ENCODE peak calls at places on chromosomes 2 and 18, in six cellular contexts. L is PC-9, O is left lung, Y is WERI-Rb-1, N is BJ, B is neural progenitor cell. S is an unnamed sample.

GRCh38 chr2:240786871-240787311 is 33.1 kb downstream of the KIF1A start:
- DNase-seq in N (no peak), B (no peak), Y (no peak), O (peak; percentile 65), L (no peak), S (no peak)

GRCh38 chr2:200765139-200765951 is 46.4 kb upstream of the BZW1 start:
- DNase-seq in B (no peak), L (peak; percentile 55), N (peak; percentile 91), Y (no peak), O (no peak), S (peak; percentile 73)

GRCh38 chr2:173353556-173353955 is 1.1 kb upstream of the CDCA7 start:
- DNase-seq in N (no peak), L (no peak), B (peak; percentile 12), Y (no peak), O (no peak), S (no peak)

GRCh38 chr18:3526421-3527354 is 76.7 kb downstream of the TGIF1 start:
- DNase-seq in O (no peak), L (no peak), B (peak; percentile 65), Y (peak; percentile 62), N (no peak), S (no peak)

GRCh38 chr2:76275788-76276187 is 565.1 kb upstream of the GCFC2 start:
- DNase-seq in N (no peak), L (no peak), B (no peak), Y (no peak), O (no peak), S (no peak)

GRCh38 chr2:84904717-84905174 is 710 bp upstream of the TMSB10 start:
- DNase-seq in O (peak; percentile 87), L (no peak), Y (peak; percentile 67), N (no peak), B (peak; percentile 83), S (no peak)

GRCh38 chr2:227876536-227876882 is 5.1 kb downstream of the DAW1 start:
- DNase-seq in Y (no peak), L (no peak), N (no peak), O (no peak), B (no peak), S (no peak)

GRCh38 chr2:238843476-238843875 is 4.4 kb upstream of the TWIST2 start:
- DNase-seq in O (no peak), Y (no peak), B (no peak), L (no peak), N (no peak), S (no peak)

GRCh38 chr2:61210332-61210981 is 48.5 kb downstream of the C2orf74 start:
- DNase-seq in B (no peak), N (peak; percentile 64), O (no peak), L (no peak), Y (no peak), S (no peak)

GRCh38 chr2:172288603-172289002 is 138.8 kb upstream of the ITGA6 start:
- DNase-seq in O (no peak), B (no peak), Y (no peak), N (no peak), L (peak; percentile 53), S (peak; percentile 42)

GRCh38 chr2:262117-262516 is 1.7 kb downstream of the SH3YL1 start:
- DNase-seq in L (no peak), Y (no peak), B (no peak), O (no peak), N (no peak), S (no peak)
- TF ChIP-seq CTCF in L (no peak), Y (no peak), B (no peak), O (no peak), N (no peak), S (no peak)

DNA sequence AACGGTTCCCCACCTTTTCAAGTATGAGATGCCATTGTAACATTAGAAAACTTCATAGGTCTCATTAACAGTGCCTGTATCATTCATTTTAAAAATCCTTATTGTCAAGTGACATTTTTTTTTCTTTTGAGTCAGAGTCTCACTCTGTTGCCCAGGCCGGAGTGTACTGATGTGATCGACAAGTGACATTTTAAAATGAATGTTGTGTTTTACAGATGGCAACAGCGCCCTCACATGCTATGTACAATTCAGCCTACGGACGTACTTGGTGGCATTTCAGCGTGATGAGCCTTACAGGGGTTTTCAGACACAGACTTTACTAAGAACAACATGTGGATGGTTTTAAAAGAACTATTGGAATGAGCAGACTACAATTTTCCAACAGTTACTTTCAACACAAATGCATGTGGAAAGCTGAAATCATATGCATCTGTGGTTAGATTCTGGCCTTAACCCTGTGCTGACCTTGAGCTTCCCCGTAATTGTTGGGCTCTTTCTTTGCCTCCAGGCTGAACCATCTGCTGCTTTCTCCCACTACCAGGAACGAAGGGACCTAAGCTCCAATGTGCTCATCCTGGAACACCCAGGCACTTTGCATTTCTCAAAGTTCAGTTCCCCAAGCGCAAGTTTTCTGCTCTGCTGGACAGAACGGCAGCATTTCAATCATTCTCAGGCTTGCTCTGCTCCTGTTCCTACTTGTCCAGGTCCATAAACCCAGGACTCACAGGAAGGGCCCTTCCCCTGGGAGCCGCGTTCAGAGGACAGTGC is 119.9 kb upstream of the NDUFV2 start:
- DNase-seq in L (peak; percentile 59), O (no peak), B (peak; percentile 69), N (peak; percentile 93), Y (peak; percentile 68), S (peak; percentile 77)
- TF ChIP-seq CTCF in L (peak; percentile 68), O (peak; percentile 21), B (peak; percentile 61), N (peak; percentile 55), Y (peak; percentile 62), S (peak; percentile 39)

GRCh38 chr2:105961599-105962146 is 217.0 kb downstream of the NCK2 start:
- DNase-seq in Y (no peak), O (no peak), L (no peak), B (no peak), N (no peak), S (no peak)
- TF ChIP-seq CTCF in Y (no peak), O (no peak), L (no peak), B (no peak), N (no peak), S (no peak)

DNA sequence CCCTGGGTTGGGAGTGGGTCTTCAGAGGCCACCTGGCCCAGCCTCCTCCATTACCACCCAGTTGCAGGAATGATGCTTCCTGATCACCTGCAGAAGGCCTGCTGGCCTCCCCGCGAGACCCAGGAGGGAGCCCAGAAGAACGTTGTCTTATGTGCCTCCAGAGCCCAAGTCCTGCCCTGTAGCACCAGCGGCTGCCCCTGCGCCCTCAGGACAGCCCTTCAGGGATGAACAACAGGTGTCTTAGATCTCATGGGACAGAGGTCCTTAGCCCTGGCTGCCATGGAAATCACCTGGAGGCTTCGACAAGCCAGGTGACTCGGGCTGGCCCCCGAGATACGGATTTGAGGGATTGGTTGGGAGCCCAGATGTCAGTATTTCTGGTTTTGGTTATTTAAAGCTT is 278.8 kb downstream of the CELF4 start:
- DNase-seq in O (peak; percentile 62), Y (no peak), L (no peak), B (no peak), N (no peak), S (no peak)
- TF ChIP-seq CTCF in O (no peak), Y (no peak), L (no peak), B (no peak), N (no peak), S (no peak)

GRCh38 chr2:67214585-67215184 is 182.4 kb upstream of the ETAA1 start:
- DNase-seq in O (no peak), B (no peak), L (no peak), Y (no peak), N (no peak), S (no peak)

GRCh38 chr2:67213677-67214402 is 183.3 kb upstream of the ETAA1 start:
- DNase-seq in L (no peak), N (no peak), B (no peak), Y (no peak), O (no peak), S (no peak)

GRCh38 chr2:67215636-67216035 is 181.5 kb upstream of the ETAA1 start:
- DNase-seq in L (no peak), B (no peak), Y (no peak), N (no peak), O (no peak), S (no peak)

GRCh38 chr2:67216103-67216502 is 181.0 kb upstream of the ETAA1 start:
- DNase-seq in N (no peak), O (no peak), B (no peak), L (no peak), Y (no peak), S (no peak)

GRCh38 chr2:67215214-67215613 is 181.9 kb upstream of the ETAA1 start:
- DNase-seq in L (no peak), N (no peak), Y (peak; percentile 74), B (peak; percentile 37), O (peak; percentile 73), S (no peak)
- TF ChIP-seq CTCF in L (peak; percentile 32), N (peak; percentile 38), Y (peak; percentile 79), B (peak; percentile 26), O (no peak), S (peak; percentile 79)

DNA sequence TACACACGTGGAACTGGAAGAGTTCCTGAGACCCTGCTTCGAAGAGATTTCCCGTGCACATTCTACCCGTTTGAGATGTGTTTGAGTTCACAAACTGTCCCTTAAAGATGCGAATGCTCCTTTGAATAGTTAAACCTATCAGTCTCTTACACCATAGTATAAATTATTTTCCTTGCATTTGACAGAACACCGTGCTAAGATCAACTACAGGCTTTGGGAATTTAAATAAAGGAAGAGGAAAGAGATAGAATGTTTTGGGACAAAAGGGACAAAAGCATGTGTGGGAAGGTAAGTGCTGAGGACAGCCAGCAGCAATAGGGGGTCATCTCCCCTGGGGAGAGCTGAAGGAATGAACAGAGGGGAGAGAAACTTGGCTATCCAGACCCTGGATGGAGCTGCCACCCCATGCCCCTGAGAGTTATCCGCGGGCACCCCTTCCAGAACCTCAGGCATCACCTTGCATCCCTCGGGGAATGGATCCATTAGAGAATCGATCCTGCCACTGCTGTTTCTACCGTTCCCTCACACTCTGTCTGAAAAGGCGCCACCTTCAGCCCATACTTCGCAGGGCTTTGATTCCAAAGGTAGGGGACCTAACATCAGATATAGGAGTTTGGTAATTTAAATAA is 890 bp upstream of the ADCY3 start:
- DNase-seq in N (no peak), L (no peak), B (peak; percentile 45), O (no peak), Y (peak; percentile 37), S (no peak)
- TF ChIP-seq CTCF in N (peak; percentile 8), L (peak; percentile 54), B (peak; percentile 40), O (no peak), Y (peak; percentile 30), S (peak; percentile 44)

S was measured in keratinocyte.